ENCODE peak calls at places on chromosomes 12 and 14, in eight cellular contexts. Y, N, M, K, U, L, R and B are unnamed samples.

GRCh38 chr12:31370645-31371620 is 45.0 kb upstream of the SINHCAF start:
- DNase-seq in R (no peak), K (peak; percentile 77), U (peak; percentile 82), N (no peak), M (peak; percentile 95), L (no peak), Y (no peak), B (no peak)

GRCh38 chr14:77148510-77149231 is 7.1 kb upstream of the ZDHHC22 start:
- DNase-seq in R (no peak), L (no peak), Y (no peak), K (no peak), M (peak; percentile 50), N (no peak), U (no peak), B (no peak)

GRCh38 chr12:77924703-77925102 is 94.0 kb downstream of the NAV3 start:
- DNase-seq in R (no peak), K (peak; percentile 15), L (no peak), N (no peak), U (no peak), M (no peak), Y (no peak), B (peak; percentile 21)

GRCh38 chr14:91356218-91356763 is 61.3 kb downstream of the CCDC88C start:
- DNase-seq in L (no peak), Y (no peak), K (no peak), R (no peak), U (no peak), M (no peak), N (no peak), B (no peak)

GRCh38 chr12:113664224-113664681 is 192.6 kb upstream of the LHX5 start:
- DNase-seq in N (no peak), K (no peak), Y (no peak), U (no peak), M (no peak), L (no peak), R (no peak), B (no peak)

GRCh38 chr12:109723311-109723791 is 9.7 kb downstream of the FAM222A start:
- DNase-seq in N (no peak), L (no peak), K (no peak), Y (peak; percentile 82), R (peak; percentile 82), M (no peak), U (no peak), B (no peak)

GRCh38 chr14:51357250-51357649 is 117.2 kb downstream of the TMX1 start:
- DNase-seq in L (no peak), K (no peak), R (no peak), M (no peak), Y (no peak), U (no peak), N (no peak), B (no peak)

GRCh38 chr12:38745601-38746000 is 159.8 kb downstream of the CPNE8 start:
- DNase-seq in N (peak; percentile 7), U (no peak), Y (no peak), M (peak; percentile 63), K (no peak), R (no peak), L (no peak), B (no peak)

GRCh38 chr12:3751151-3752095 is 1.5 kb downstream of the CRACR2A start:
- DNase-seq in N (no peak), K (no peak), M (no peak), L (no peak), U (no peak), Y (no peak), R (no peak), B (no peak)

GRCh38 chr12:2273288-2273687 is 220.5 kb downstream of the CACNA1C start:
- DNase-seq in R (no peak), Y (no peak), U (no peak), L (no peak), K (no peak), N (no peak), M (peak; percentile 67), B (no peak)

GRCh38 chr14:92626041-92626440 is 112.5 kb downstream of the RIN3 start:
- DNase-seq in Y (no peak), N (no peak), L (no peak), K (no peak), U (no peak), R (no peak), M (no peak), B (no peak)

GRCh38 chr12:120317258-120318105 is 10.1 kb downstream of the PLA2G1B start:
- DNase-seq in N (peak; percentile 94), L (peak; percentile 98), K (peak; percentile 100), Y (peak; percentile 100), R (peak; percentile 99), U (peak; percentile 100), M (peak; percentile 100), B (peak; percentile 97)

GRCh38 chr14:57480044-57480443 is 13.6 kb downstream of the CCDC198 start:
- DNase-seq in K (no peak), L (no peak), R (no peak), M (no peak), U (no peak), Y (no peak), N (no peak), B (no peak)

GRCh38 chr12:132237772-132238486 is 91.5 kb downstream of the GALNT9 start:
- DNase-seq in U (no peak), L (no peak), N (no peak), M (no peak), R (no peak), Y (no peak), K (no peak), B (no peak)

GRCh38 chr14:20904393-20905029 is 13.3 kb downstream of the RNASE3 start:
- DNase-seq in M (peak; percentile 76), Y (no peak), L (no peak), U (no peak), N (peak; percentile 33), K (no peak), R (no peak), B (no peak)

GRCh38 chr12:49470986-49471385 is 67.8 kb upstream of the KCNH3 start:
- DNase-seq in N (no peak), Y (no peak), K (no peak), L (no peak), R (no peak), M (no peak), U (no peak), B (no peak)

GRCh38 chr14:51093371-51094281 is 1.3 kb downstream of the TRIM9 start:
- DNase-seq in N (no peak), R (no peak), Y (peak; percentile 14), U (peak; percentile 40), L (no peak), M (peak; percentile 81), K (peak; percentile 32), B (no peak)

GRCh38 chr12:119699199-119699765 is 31.3 kb downstream of the PRKAB1 start:
- DNase-seq in L (no peak), Y (no peak), R (no peak), M (no peak), U (no peak), K (no peak), N (no peak), B (no peak)

GRCh38 chr12:53976823-53977595 is 2.3 kb upstream of the HOTAIR start:
- DNase-seq in N (no peak), Y (no peak), K (no peak), R (no peak), M (no peak), U (no peak), L (no peak), B (no peak)
- H3K4me3 ChIP-seq in N (no peak overlapping the region), Y (no peak overlapping the region), K (no peak overlapping the region), R (no peak overlapping the region), M (no peak overlapping the region), U (no peak overlapping the region), L (no peak overlapping the region), B (no peak overlapping the region)

GRCh38 chr12:89383235-89384049 is 31.1 kb upstream of the DUSP6 start:
- DNase-seq in N (no peak), K (no peak), R (no peak), Y (no peak), M (no peak), L (no peak), U (peak; percentile 41), B (no peak)

GRCh38 chr12:89385965-89386537 is 33.8 kb upstream of the DUSP6 start:
- DNase-seq in K (peak; percentile 45), M (no peak), L (no peak), U (no peak), Y (no peak), R (no peak), N (no peak), B (no peak)

GRCh38 chr12:89384050-89384749 is 31.9 kb upstream of the DUSP6 start:
- DNase-seq in U (peak; percentile 73), Y (peak; percentile 32), L (no peak), K (peak; percentile 56), R (peak; percentile 62), N (no peak), M (peak; percentile 85), B (peak; percentile 41)

GRCh38 chr12:89382366-89382765 is 30.1 kb upstream of the DUSP6 start:
- DNase-seq in N (no peak), Y (no peak), K (no peak), L (no peak), R (no peak), M (no peak), U (no peak), B (no peak)

GRCh38 chr12:89384750-89385273 is 32.5 kb upstream of the DUSP6 start:
- DNase-seq in N (no peak), K (no peak), M (no peak), U (no peak), L (no peak), Y (no peak), R (no peak), B (no peak)
- H3K4me1 ChIP-seq in N (peaks cover 3% of the 10 kb centered on the region), K (peaks cover 49% of the 10 kb centered on the region), M (peaks cover 14% of the 10 kb centered on the region), U (peaks cover 26% of the 10 kb centered on the region), L (peaks cover 21% of the 10 kb centered on the region), Y (peaks cover 48% of the 10 kb centered on the region), R (peaks cover 41% of the 10 kb centered on the region), B (peaks cover 16% of the 10 kb centered on the region)

DNA sequence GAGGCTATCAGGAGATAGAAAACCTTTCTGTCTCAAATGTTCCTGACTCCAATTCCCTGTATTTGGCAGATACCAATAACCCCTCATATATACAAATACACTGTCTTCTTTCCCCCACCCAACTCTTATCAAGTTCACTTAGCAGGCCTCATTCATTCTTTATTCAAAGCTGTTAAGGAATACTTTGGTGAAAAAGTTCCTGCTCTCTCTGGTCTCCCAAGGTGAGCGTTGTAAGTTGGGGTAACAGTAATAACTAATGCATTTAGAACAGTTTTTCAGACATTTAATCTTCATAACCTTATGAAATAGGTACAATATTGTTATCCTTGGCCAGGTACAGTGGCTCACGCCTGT is 3.9 kb upstream of the GDF11 start:
- DNase-seq in K (no peak), N (no peak), L (no peak), M (no peak), R (no peak), U (no peak), Y (no peak), B (no peak)
- H3K4me3 ChIP-seq in K (no peak overlapping the region), N (no peak overlapping the region), L (no peak overlapping the region), M (peak overlapping the region; percentile 88), R (peak overlapping the region; percentile 60), U (peak overlapping the region; percentile 37), Y (no peak overlapping the region), B (peak overlapping the region; percentile 39)

DNA sequence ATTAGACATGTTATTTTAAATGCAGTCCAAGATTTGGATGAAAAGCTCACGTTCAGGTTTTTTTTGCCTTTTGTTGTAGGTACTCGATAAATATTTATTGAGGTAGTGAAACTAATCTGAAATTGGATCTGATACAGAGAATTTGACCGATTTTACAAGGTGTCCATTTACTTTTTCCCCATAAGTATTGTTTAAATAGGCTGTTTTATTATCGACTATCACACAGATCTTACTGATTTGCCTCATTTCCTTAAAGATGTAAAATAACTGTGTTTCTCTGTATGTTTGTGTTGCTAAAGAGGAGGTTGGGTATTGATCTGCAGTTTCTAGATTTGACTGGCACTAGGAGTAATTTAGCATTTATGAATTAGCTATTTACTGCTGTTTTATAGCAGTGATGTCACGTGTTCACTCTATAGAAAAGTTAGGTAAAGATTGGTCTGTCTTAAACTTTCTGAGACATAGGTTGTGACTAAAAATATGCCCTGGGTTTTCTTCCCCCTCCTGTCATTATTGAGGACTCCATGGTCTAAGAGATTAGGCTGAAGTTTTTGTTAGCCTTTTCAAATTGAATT is 3.5 kb downstream of the RAP1B start:
- DNase-seq in N (no peak), L (no peak), K (no peak), R (no peak), U (no peak), M (no peak), Y (no peak), B (no peak)
- H3K4me1 ChIP-seq in N (peaks cover 1% of the 10 kb centered on the region), L (peaks cover 42% of the 10 kb centered on the region), K (peaks cover 29% of the 10 kb centered on the region), R (peaks cover 81% of the 10 kb centered on the region), U (peaks cover 15% of the 10 kb centered on the region), M (peaks cover 4% of the 10 kb centered on the region), Y (peaks cover 43% of the 10 kb centered on the region), B (peaks cover 19% of the 10 kb centered on the region)